ENCODE peak calls at places on chromosomes 3 and 15, in seven cellular contexts. G is AG10803, H is non-pigmented ciliary epithelial cell, K is nucleus accumbens, W is SIG-M5, Q is AG04449, L is RKO. D is an unnamed sample.

GRCh38 chr15:62503451-62503850 is 338.4 kb upstream of the C2CD4B start:
- DNase-seq in G (peak; percentile 67), H (no peak), K (peak; percentile 12), W (no peak), Q (no peak), L (no peak), D (no peak)

GRCh38 chr3:24686764-24687163 is 192.1 kb upstream of the THRB start:
- DNase-seq in G (peak; percentile 76), H (peak; percentile 73), K (no peak), W (no peak), Q (no peak), L (no peak), D (no peak)

GRCh38 chr3:184773341-184774186 is 38.4 kb upstream of the VPS8 start:
- DNase-seq in G (peak; percentile 47), H (no peak), K (no peak), W (no peak), Q (no peak), L (no peak), D (no peak)

GRCh38 chr3:15319575-15319974 is 12.8 kb downstream of the SH3BP5 start:
- DNase-seq in G (peak; percentile 79), H (no peak), K (no peak), W (no peak), Q (no peak), L (no peak), D (no peak)

GRCh38 chr3:182626484-182627467 is 166.5 kb upstream of the ATP11B start:
- DNase-seq in G (no peak), H (no peak), K (no peak), W (no peak), Q (no peak), L (no peak), D (no peak)

GRCh38 chr3:31777887-31778286 is 203.2 kb downstream of the OSBPL10 start:
- DNase-seq in G (no peak), H (no peak), K (no peak), W (no peak), Q (no peak), L (no peak), D (no peak)

GRCh38 chr3:186617038-186617934 is 4.4 kb downstream of the AHSG start:
- DNase-seq in G (peak; percentile 98), H (peak; percentile 91), K (peak; percentile 78), W (peak; percentile 38), Q (peak; percentile 93), L (peak; percentile 91), D (peak; percentile 82)

GRCh38 chr3:28901029-28901428 is 379.8 kb upstream of the RBMS3 start:
- DNase-seq in G (peak; percentile 51), H (no peak), K (no peak), W (no peak), Q (no peak), L (no peak), D (no peak)

GRCh38 chr3:68306571-68306970 is 625.8 kb downstream of the TAFA4 start:
- DNase-seq in G (no peak), H (no peak), K (no peak), W (no peak), Q (no peak), L (peak; percentile 39), D (peak; percentile 7)

GRCh38 chr15:40731034-40731433 is 24.0 kb downstream of the RMDN3 start:
- DNase-seq in G (no peak), H (no peak), K (no peak), W (no peak), Q (no peak), L (no peak), D (no peak)